ENCODE peak calls at places on chromosomes 1 and 21, in six cellular contexts. P is fibroblast of mammary gland, N is HFF-Myc, V is mucosa of descending colon, S is mammary epithelial cell, D is GM12865. A is an unnamed sample.

GRCh38 chr1:207888647-207889046 is 22.3 kb downstream of the CD34 start:
- DNase-seq in D (no peak), P (peak; percentile 75), N (no peak), S (peak; percentile 29), V (no peak), A (no peak)

GRCh38 chr21:27326293-27326692 is 359.4 kb upstream of the ADAMTS5 start:
- DNase-seq in P (no peak), S (no peak), V (no peak), N (no peak), D (no peak), A (no peak)

GRCh38 chr21:32253215-32253641 is 25.6 kb downstream of the MIS18A start:
- DNase-seq in V (no peak), S (no peak), N (no peak), P (peak; percentile 47), D (no peak), A (no peak)

GRCh38 chr1:61083014-61083798 is 845 bp downstream of the NFIA start:
- DNase-seq in S (peak; percentile 37), N (no peak), P (no peak), D (no peak), V (peak; percentile 26), A (no peak)

GRCh38 chr1:37741130-37741529 is 23.8 kb downstream of the EPHA10 start:
- DNase-seq in S (peak; percentile 94), D (no peak), N (no peak), V (no peak), P (peak; percentile 76), A (no peak)

GRCh38 chr1:22794691-22795090 is 84.1 kb downstream of the EPHB2 start:
- DNase-seq in S (no peak), V (peak; percentile 76), P (no peak), N (no peak), D (no peak), A (no peak)

GRCh38 chr1:171911506-171911905 is 70.2 kb downstream of the DNM3 start:
- DNase-seq in V (no peak), D (no peak), S (no peak), N (no peak), P (peak; percentile 12), A (no peak)

GRCh38 chr1:93619507-93620168 is 62.0 kb downstream of the BCAR3 start:
- DNase-seq in D (peak; percentile 21), V (no peak), P (no peak), S (no peak), N (no peak), A (no peak)

GRCh38 chr1:243979396-243979795 is 71.7 kb upstream of the ZBTB18 start:
- DNase-seq in D (peak; percentile 18), P (no peak), V (no peak), N (no peak), S (no peak), A (no peak)

GRCh38 chr1:248825136-248825535 is 579 bp downstream of the SH3BP5L start:
- DNase-seq in V (no peak), D (no peak), P (peak; percentile 49), N (no peak), S (no peak), A (no peak)

GRCh38 chr1:248825573-248825908 is 174 bp downstream of the SH3BP5L start:
- DNase-seq in D (no peak), P (no peak), V (no peak), S (no peak), N (no peak), A (no peak)

GRCh38 chr1:248824701-248825100 is 1.0 kb downstream of the SH3BP5L start:
- DNase-seq in D (no peak), P (no peak), N (no peak), S (no peak), V (no peak), A (no peak)

GRCh38 chr1:248823517-248824001 is 2.2 kb downstream of the SH3BP5L start:
- DNase-seq in P (peak; percentile 92), S (no peak), D (no peak), V (no peak), N (no peak), A (no peak)

GRCh38 chr1:248824301-248824700 is 1.4 kb downstream of the SH3BP5L start:
- DNase-seq in S (no peak), V (no peak), N (no peak), D (no peak), P (no peak), A (no peak)
- H3K4me3 ChIP-seq in S (no peak overlapping the region), V (no peak overlapping the region), N (peak overlapping the region; percentile 79), D (no peak overlapping the region), P (peak overlapping the region; percentile 81), A (no peak overlapping the region)

DNA sequence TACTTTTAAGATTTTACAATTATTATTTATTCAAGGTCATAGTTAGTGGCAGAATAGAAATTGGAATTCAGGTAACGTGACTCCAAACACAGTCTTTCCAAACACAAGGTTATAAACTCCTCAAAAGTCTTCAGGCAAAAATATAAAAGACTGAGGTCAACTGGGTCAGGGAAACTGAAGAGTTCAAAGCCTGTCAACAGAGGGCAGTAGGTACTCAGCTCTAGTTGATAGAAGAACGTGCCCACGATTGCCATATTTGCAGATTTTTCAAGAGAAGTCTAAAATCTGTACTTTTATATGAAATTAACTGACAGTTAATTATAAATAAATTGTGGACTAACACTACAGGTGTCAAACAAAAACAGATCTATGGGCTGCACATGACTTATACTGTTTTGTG is 135.0 kb downstream of the LHX4 start:
- DNase-seq in N (no peak), S (no peak), D (peak; percentile 25), V (no peak), P (peak; percentile 11), A (no peak)
- TF ChIP-seq CTCF in N (peak; percentile 8), S (peak; percentile 17), D (no peak), V (no peak), P (peak; percentile 22), A (peak; percentile 56)

DNA sequence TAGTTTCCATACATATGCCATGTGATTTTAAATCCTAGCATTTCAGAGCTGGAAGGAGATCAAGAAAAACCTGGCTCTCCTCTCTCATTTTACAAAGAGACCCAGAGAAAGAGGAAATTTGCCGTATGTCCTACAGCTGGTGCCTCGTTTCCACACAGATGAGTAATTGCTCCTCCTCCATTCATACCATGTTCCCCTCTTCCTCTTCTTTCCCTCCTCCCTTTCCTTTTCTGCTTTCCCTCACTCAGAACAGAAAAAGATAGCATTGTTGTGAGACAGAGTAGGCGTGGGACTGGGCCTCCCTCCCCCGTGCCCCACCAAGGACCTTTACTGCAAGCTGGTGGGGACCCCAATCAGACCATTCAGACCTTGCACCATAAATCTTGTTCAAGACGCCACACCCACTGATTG is 13.7 kb upstream of the SLC44A3 start:
- DNase-seq in V (peak; percentile 24), N (peak; percentile 37), P (peak; percentile 60), D (no peak), S (no peak), A (no peak)
- H3K4me3 ChIP-seq in V (no peak overlapping the region), N (peak overlapping the region; percentile 16), P (peak overlapping the region; percentile 38), D (no peak overlapping the region), S (no peak overlapping the region), A (no peak overlapping the region)

GRCh38 chr1:76140227-76140626 is 65.7 kb downstream of the ST6GALNAC3 start:
- DNase-seq in S (no peak), D (no peak), V (peak; percentile 27), N (no peak), P (no peak), A (no peak)
- TF ChIP-seq CTCF in S (no peak), D (no peak), V (no peak), N (peak; percentile 17), P (no peak), A (no peak)